ENCODE peak calls at places on chromosome 18, in five cellular contexts. One of them, this sample, is unnamed.

GRCh38 chr18:4125246-4125938 is 329.7 kb downstream of the DLGAP1 start:
- DNase-seq in CD4-positive, CD25-positive, alpha-beta regulatory T cell: no peak
- DNase-seq in stomach: no peak
- DNase-seq in pancreas: no peak
- DNase-seq in neuronal stem cell: peak
- DNase-seq in this sample: no peak

GRCh38 chr18:67428805-67429204 is 87.7 kb downstream of the DSEL start:
- DNase-seq in CD4-positive, CD25-positive, alpha-beta regulatory T cell: no peak
- DNase-seq in stomach: no peak
- DNase-seq in pancreas: no peak
- DNase-seq in neuronal stem cell: no peak
- DNase-seq in this sample: no peak

GRCh38 chr18:8034674-8035073 is 467.6 kb downstream of the PTPRM start:
- DNase-seq in CD4-positive, CD25-positive, alpha-beta regulatory T cell: no peak
- DNase-seq in stomach: no peak
- DNase-seq in pancreas: no peak
- DNase-seq in neuronal stem cell: no peak
- DNase-seq in this sample: no peak

GRCh38 chr18:43539862-43540261 is 262.6 kb upstream of the SYT4 start:
- DNase-seq in CD4-positive, CD25-positive, alpha-beta regulatory T cell: no peak
- DNase-seq in stomach: no peak
- DNase-seq in pancreas: no peak
- DNase-seq in neuronal stem cell: no peak
- DNase-seq in this sample: no peak

GRCh38 chr18:38709122-38709521 is 1143.5 kb upstream of the CELF4 start:
- DNase-seq in CD4-positive, CD25-positive, alpha-beta regulatory T cell: no peak
- DNase-seq in stomach: no peak
- DNase-seq in pancreas: no peak
- DNase-seq in neuronal stem cell: no peak
- DNase-seq in this sample: no peak

GRCh38 chr18:30457156-30457555 is 585.4 kb downstream of the DSC3 start:
- DNase-seq in CD4-positive, CD25-positive, alpha-beta regulatory T cell: no peak
- DNase-seq in stomach: no peak
- DNase-seq in pancreas: no peak
- DNase-seq in neuronal stem cell: no peak
- DNase-seq in this sample: no peak

GRCh38 chr18:58937204-58937603 is 72.5 kb downstream of the ZNF532 start:
- DNase-seq in CD4-positive, CD25-positive, alpha-beta regulatory T cell: no peak
- DNase-seq in stomach: no peak
- DNase-seq in pancreas: no peak
- DNase-seq in neuronal stem cell: no peak
- DNase-seq in this sample: no peak

GRCh38 chr18:72155327-72155726 is 388.8 kb downstream of the CBLN2 start:
- DNase-seq in CD4-positive, CD25-positive, alpha-beta regulatory T cell: no peak
- DNase-seq in stomach: no peak
- DNase-seq in pancreas: no peak
- DNase-seq in neuronal stem cell: no peak
- DNase-seq in this sample: no peak

GRCh38 chr18:67705748-67706147 is 189.2 kb upstream of the DSEL start:
- DNase-seq in CD4-positive, CD25-positive, alpha-beta regulatory T cell: no peak
- DNase-seq in stomach: no peak
- DNase-seq in pancreas: no peak
- DNase-seq in neuronal stem cell: no peak
- DNase-seq in this sample: no peak

GRCh38 chr18:56315363-56315762 is 323.0 kb downstream of the TXNL1 start:
- DNase-seq in CD4-positive, CD25-positive, alpha-beta regulatory T cell: no peak
- DNase-seq in stomach: no peak
- DNase-seq in pancreas: no peak
- DNase-seq in neuronal stem cell: no peak
- DNase-seq in this sample: no peak
- H3K4me3 ChIP-seq in CD4-positive, CD25-positive, alpha-beta regulatory T cell: no peak
- H3K4me3 ChIP-seq in stomach: no peak
- H3K4me3 ChIP-seq in pancreas: no peak
- H3K4me3 ChIP-seq in neuronal stem cell: no peak
- H3K4me3 ChIP-seq in this sample: no peak

GRCh38 chr18:12423393-12423792 is 15.7 kb downstream of the PRELID3A start:
- DNase-seq in CD4-positive, CD25-positive, alpha-beta regulatory T cell: no peak
- DNase-seq in stomach: no peak
- DNase-seq in pancreas: no peak
- DNase-seq in neuronal stem cell: no peak
- DNase-seq in this sample: no peak

GRCh38 chr18:12423820-12424219 is 16.1 kb downstream of the PRELID3A start:
- DNase-seq in CD4-positive, CD25-positive, alpha-beta regulatory T cell: no peak
- DNase-seq in stomach: no peak
- DNase-seq in pancreas: no peak
- DNase-seq in neuronal stem cell: no peak
- DNase-seq in this sample: no peak

GRCh38 chr18:12421732-12422131 is 14.0 kb downstream of the PRELID3A start:
- DNase-seq in CD4-positive, CD25-positive, alpha-beta regulatory T cell: no peak
- DNase-seq in stomach: no peak
- DNase-seq in pancreas: no peak
- DNase-seq in neuronal stem cell: no peak
- DNase-seq in this sample: no peak

GRCh38 chr18:12422936-12423335 is 15.2 kb downstream of the PRELID3A start:
- DNase-seq in CD4-positive, CD25-positive, alpha-beta regulatory T cell: peak
- DNase-seq in stomach: no peak
- DNase-seq in pancreas: no peak
- DNase-seq in neuronal stem cell: no peak
- DNase-seq in this sample: peak

DNA sequence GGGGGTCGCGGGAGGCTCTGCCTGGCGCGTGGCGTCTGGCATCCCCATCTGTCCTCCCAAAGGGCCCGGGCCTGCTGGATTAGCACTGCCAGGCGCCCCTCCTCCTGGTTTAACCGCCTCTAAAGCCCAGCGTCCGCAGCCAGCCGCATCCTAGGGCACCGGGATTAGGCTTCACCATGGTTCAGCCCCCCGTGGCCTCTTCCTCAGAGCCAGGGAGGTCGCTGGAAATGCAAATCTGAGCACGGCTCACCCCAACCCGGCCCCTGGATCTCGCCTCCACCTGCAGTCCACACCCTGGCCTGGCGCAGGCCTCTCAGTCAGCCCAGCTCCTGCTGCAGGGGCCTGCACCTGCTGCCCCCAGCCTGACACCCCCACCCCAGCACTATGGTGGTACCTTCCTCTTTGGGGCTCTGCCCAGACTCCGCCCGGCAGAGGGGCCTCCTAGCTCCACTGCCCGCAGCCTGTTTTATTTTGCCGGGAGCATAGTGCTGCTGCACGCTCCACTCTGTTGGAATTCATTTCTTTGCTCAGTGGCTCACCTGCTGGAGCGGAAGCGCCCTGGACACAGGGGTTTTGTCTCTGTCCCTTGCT is 13.2 kb downstream of the PRELID3A start:
- DNase-seq in CD4-positive, CD25-positive, alpha-beta regulatory T cell: no peak
- DNase-seq in stomach: no peak
- DNase-seq in pancreas: no peak
- DNase-seq in neuronal stem cell: peak
- DNase-seq in this sample: peak
- H3K4me3 ChIP-seq in CD4-positive, CD25-positive, alpha-beta regulatory T cell: no peak
- H3K4me3 ChIP-seq in stomach: peak
- H3K4me3 ChIP-seq in pancreas: no peak
- H3K4me3 ChIP-seq in neuronal stem cell: no peak
- H3K4me3 ChIP-seq in this sample: peak

DNA sequence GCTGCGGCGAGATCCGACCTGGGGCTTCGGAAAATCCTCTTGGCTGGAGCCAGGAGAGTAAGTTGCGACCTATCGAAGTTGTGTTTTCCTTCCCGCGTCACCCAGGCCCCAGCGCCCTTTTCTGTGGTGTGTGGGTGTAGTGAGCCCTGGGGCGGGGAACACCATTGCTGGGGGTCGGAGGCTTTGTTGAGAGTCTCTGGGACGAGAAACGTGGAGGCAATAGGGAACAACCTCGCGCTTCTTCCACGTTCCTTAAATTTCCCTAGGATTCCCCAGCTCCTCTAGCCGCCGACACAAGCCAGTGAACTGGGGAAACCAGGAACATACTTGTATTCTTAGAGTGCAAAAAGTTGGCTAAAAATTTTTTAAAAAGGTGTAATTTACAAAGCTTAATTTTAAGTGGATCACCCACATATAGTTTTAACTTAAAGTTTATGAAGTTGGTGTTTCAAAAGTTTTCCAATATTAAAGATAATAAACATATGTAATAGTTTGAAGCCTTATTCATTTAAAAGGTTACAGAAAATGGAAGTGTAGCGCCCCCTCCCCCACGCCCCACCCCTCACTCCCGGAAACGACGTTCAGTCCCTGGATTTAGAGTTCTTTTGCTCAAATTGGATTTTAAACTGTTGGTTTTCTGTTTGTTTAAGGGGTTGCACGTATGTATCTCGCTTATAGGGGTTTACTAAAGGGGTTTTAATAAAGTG is 626 bp downstream of the DSG2 start:
- DNase-seq in CD4-positive, CD25-positive, alpha-beta regulatory T cell: no peak
- DNase-seq in stomach: no peak
- DNase-seq in pancreas: peak
- DNase-seq in neuronal stem cell: peak
- DNase-seq in this sample: no peak
- H3K4me3 ChIP-seq in CD4-positive, CD25-positive, alpha-beta regulatory T cell: no peak
- H3K4me3 ChIP-seq in stomach: peak
- H3K4me3 ChIP-seq in pancreas: peak
- H3K4me3 ChIP-seq in neuronal stem cell: peak
- H3K4me3 ChIP-seq in this sample: peak

DNA sequence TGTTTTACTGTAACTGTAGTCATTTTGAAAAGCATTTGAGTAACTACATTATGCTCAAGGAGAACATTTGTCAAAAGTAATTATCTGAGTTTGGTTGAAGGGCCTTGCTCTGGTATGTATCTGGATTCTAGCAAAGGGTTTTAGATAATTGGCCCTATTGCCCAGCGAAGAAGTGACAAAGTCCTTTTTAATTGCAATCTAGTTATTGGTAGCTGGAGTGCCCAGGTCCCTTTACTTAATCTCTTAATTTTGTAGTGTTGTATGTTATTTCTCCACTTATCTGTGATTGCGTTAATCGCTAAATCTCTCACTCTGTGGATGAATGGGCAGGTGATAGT is 1.8 kb downstream of the ASXL3 start:
- DNase-seq in CD4-positive, CD25-positive, alpha-beta regulatory T cell: no peak
- DNase-seq in stomach: no peak
- DNase-seq in pancreas: no peak
- DNase-seq in neuronal stem cell: no peak
- DNase-seq in this sample: no peak
- H3K4me3 ChIP-seq in CD4-positive, CD25-positive, alpha-beta regulatory T cell: no peak
- H3K4me3 ChIP-seq in stomach: peak
- H3K4me3 ChIP-seq in pancreas: no peak
- H3K4me3 ChIP-seq in neuronal stem cell: peak
- H3K4me3 ChIP-seq in this sample: no peak

GRCh38 chr18:47749195-47749973 is 181.1 kb downstream of the SMAD2 start:
- DNase-seq in CD4-positive, CD25-positive, alpha-beta regulatory T cell: peak
- DNase-seq in stomach: peak
- DNase-seq in pancreas: peak
- DNase-seq in neuronal stem cell: peak
- DNase-seq in this sample: peak
- H3K4me3 ChIP-seq in CD4-positive, CD25-positive, alpha-beta regulatory T cell: no peak
- H3K4me3 ChIP-seq in stomach: peak
- H3K4me3 ChIP-seq in pancreas: no peak
- H3K4me3 ChIP-seq in neuronal stem cell: peak
- H3K4me3 ChIP-seq in this sample: peak

GRCh38 chr18:55400590-55401274 is 187.3 kb downstream of the TCF4 start:
- DNase-seq in CD4-positive, CD25-positive, alpha-beta regulatory T cell: no peak
- DNase-seq in stomach: no peak
- DNase-seq in pancreas: no peak
- DNase-seq in neuronal stem cell: no peak
- DNase-seq in this sample: no peak

GRCh38 chr18:55403555-55403954 is 184.4 kb downstream of the TCF4 start:
- DNase-seq in CD4-positive, CD25-positive, alpha-beta regulatory T cell: no peak
- DNase-seq in stomach: no peak
- DNase-seq in pancreas: no peak
- DNase-seq in neuronal stem cell: no peak
- DNase-seq in this sample: no peak

GRCh38 chr18:55402731-55403405 is 185.1 kb downstream of the TCF4 start:
- DNase-seq in CD4-positive, CD25-positive, alpha-beta regulatory T cell: no peak
- DNase-seq in stomach: no peak
- DNase-seq in pancreas: no peak
- DNase-seq in neuronal stem cell: no peak
- DNase-seq in this sample: no peak

GRCh38 chr18:55401275-55401620 is 186.7 kb downstream of the TCF4 start:
- DNase-seq in CD4-positive, CD25-positive, alpha-beta regulatory T cell: no peak
- DNase-seq in stomach: no peak
- DNase-seq in pancreas: no peak
- DNase-seq in neuronal stem cell: no peak
- DNase-seq in this sample: no peak

DNA sequence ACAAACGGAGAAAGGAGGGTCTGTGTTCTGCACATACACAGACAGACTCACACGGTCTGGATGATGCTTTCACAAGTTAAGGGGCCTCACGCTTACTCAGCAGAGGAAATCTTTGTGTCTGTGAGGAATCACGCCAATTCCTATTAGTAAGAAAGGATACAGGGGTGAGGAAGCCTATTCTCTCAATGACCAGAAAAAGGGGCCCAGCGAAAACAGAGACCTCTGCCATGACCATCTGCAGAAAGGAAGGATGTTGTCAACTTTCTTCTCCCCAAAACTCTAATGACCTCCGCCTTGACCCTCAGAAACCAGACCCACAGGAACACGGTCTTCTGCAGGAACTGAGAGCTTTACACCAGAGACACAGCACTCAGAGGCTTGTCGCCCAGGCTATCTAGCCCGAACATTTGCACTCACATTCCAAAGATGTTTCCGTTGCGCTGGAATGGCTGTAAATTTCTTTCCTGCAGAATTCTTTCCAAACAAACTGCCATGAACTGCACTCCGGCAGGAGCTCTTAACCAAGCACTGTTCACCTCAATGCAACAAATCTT is 186.3 kb downstream of the TCF4 start:
- DNase-seq in CD4-positive, CD25-positive, alpha-beta regulatory T cell: no peak
- DNase-seq in stomach: no peak
- DNase-seq in pancreas: peak
- DNase-seq in neuronal stem cell: peak
- DNase-seq in this sample: no peak
- H3K4me3 ChIP-seq in CD4-positive, CD25-positive, alpha-beta regulatory T cell: no peak
- H3K4me3 ChIP-seq in stomach: peak
- H3K4me3 ChIP-seq in pancreas: no peak
- H3K4me3 ChIP-seq in neuronal stem cell: peak
- H3K4me3 ChIP-seq in this sample: no peak

GRCh38 chr18:33440384-33441043 is at the start of gene CCDC178:
- DNase-seq in CD4-positive, CD25-positive, alpha-beta regulatory T cell: no peak
- DNase-seq in stomach: peak
- DNase-seq in pancreas: peak
- DNase-seq in neuronal stem cell: peak
- DNase-seq in this sample: peak
- H3K4me3 ChIP-seq in CD4-positive, CD25-positive, alpha-beta regulatory T cell: no peak
- H3K4me3 ChIP-seq in stomach: peak
- H3K4me3 ChIP-seq in pancreas: peak
- H3K4me3 ChIP-seq in neuronal stem cell: peak
- H3K4me3 ChIP-seq in this sample: peak

GRCh38 chr18:64987096-64987495 is 763.7 kb upstream of the CDH7 start:
- DNase-seq in CD4-positive, CD25-positive, alpha-beta regulatory T cell: no peak
- DNase-seq in stomach: no peak
- DNase-seq in pancreas: no peak
- DNase-seq in neuronal stem cell: no peak
- DNase-seq in this sample: no peak
- H3K4me3 ChIP-seq in CD4-positive, CD25-positive, alpha-beta regulatory T cell: no peak
- H3K4me3 ChIP-seq in stomach: no peak
- H3K4me3 ChIP-seq in pancreas: no peak
- H3K4me3 ChIP-seq in neuronal stem cell: no peak
- H3K4me3 ChIP-seq in this sample: no peak